ENCODE peak calls at places on chromosome 15, in six cellular contexts. One of them, this sample, is unnamed.

GRCh38 chr15:72706266-72706665 is 20.3 kb downstream of the BBS4 start:
- DNase-seq in NCI-H1048: no peak
- DNase-seq in AG08396: no peak
- DNase-seq in activated T-helper 1 cell treated with anti-CD3 and anti-CD28 coated beads, Interleukin-12 subunit alpha, Interleukin-12 subunit beta, Interleukin-2, Interleukin-4 antibody, amounts not matched to agents 30 ng/mL and 10 ng/mL and 1 ng/mL, durations not matched to agents 14 hours and 24 hours and 36 hours: no peak
- DNase-seq in iris pigment epithelial cell: peak
- DNase-seq in activated naive CD8-positive, alpha-beta T cell treated with anti-CD3 and anti-CD28 coated beads, Interleukin-2, amount 50 U/mL, for 16 hours: no peak
- DNase-seq in this sample: no peak

GRCh38 chr15:57485869-57486268 is 105.8 kb upstream of the MYZAP start:
- DNase-seq in AG08396: peak
- DNase-seq in NCI-H1048: no peak
- DNase-seq in activated naive CD8-positive, alpha-beta T cell treated with anti-CD3 and anti-CD28 coated beads, Interleukin-2, amount 50 U/mL, for 16 hours: no peak
- DNase-seq in iris pigment epithelial cell: peak
- DNase-seq in activated T-helper 1 cell treated with anti-CD3 and anti-CD28 coated beads, Interleukin-12 subunit alpha, Interleukin-12 subunit beta, Interleukin-2, Interleukin-4 antibody, amounts not matched to agents 30 ng/mL and 10 ng/mL and 1 ng/mL, durations not matched to agents 14 hours and 24 hours and 36 hours: no peak
- DNase-seq in this sample: peak

GRCh38 chr15:74954515-74954914 is 2.1 kb downstream of the RPP25 start:
- DNase-seq in NCI-H1048: no peak
- DNase-seq in iris pigment epithelial cell: peak
- DNase-seq in activated naive CD8-positive, alpha-beta T cell treated with anti-CD3 and anti-CD28 coated beads, Interleukin-2, amount 50 U/mL, for 16 hours: no peak
- DNase-seq in activated T-helper 1 cell treated with anti-CD3 and anti-CD28 coated beads, Interleukin-12 subunit alpha, Interleukin-12 subunit beta, Interleukin-2, Interleukin-4 antibody, amounts not matched to agents 30 ng/mL and 10 ng/mL and 1 ng/mL, durations not matched to agents 14 hours and 24 hours and 36 hours: no peak
- DNase-seq in AG08396: peak
- DNase-seq in this sample: no peak

GRCh38 chr15:79901958-79902357 is 5.1 kb upstream of the MTHFS start:
- DNase-seq in AG08396: no peak
- DNase-seq in iris pigment epithelial cell: peak
- DNase-seq in activated naive CD8-positive, alpha-beta T cell treated with anti-CD3 and anti-CD28 coated beads, Interleukin-2, amount 50 U/mL, for 16 hours: no peak
- DNase-seq in NCI-H1048: no peak
- DNase-seq in activated T-helper 1 cell treated with anti-CD3 and anti-CD28 coated beads, Interleukin-12 subunit alpha, Interleukin-12 subunit beta, Interleukin-2, Interleukin-4 antibody, amounts not matched to agents 30 ng/mL and 10 ng/mL and 1 ng/mL, durations not matched to agents 14 hours and 24 hours and 36 hours: no peak
- DNase-seq in this sample: no peak

GRCh38 chr15:74320358-74321247 is 46.8 kb downstream of the CYP11A1 start:
- DNase-seq in AG08396: peak
- DNase-seq in activated naive CD8-positive, alpha-beta T cell treated with anti-CD3 and anti-CD28 coated beads, Interleukin-2, amount 50 U/mL, for 16 hours: no peak
- DNase-seq in NCI-H1048: no peak
- DNase-seq in activated T-helper 1 cell treated with anti-CD3 and anti-CD28 coated beads, Interleukin-12 subunit alpha, Interleukin-12 subunit beta, Interleukin-2, Interleukin-4 antibody, amounts not matched to agents 30 ng/mL and 10 ng/mL and 1 ng/mL, durations not matched to agents 14 hours and 24 hours and 36 hours: no peak
- DNase-seq in iris pigment epithelial cell: peak
- DNase-seq in this sample: peak

GRCh38 chr15:49686626-49687025 is 65.8 kb downstream of the DTWD1 start:
- DNase-seq in NCI-H1048: no peak
- DNase-seq in activated naive CD8-positive, alpha-beta T cell treated with anti-CD3 and anti-CD28 coated beads, Interleukin-2, amount 50 U/mL, for 16 hours: no peak
- DNase-seq in iris pigment epithelial cell: peak
- DNase-seq in AG08396: no peak
- DNase-seq in activated T-helper 1 cell treated with anti-CD3 and anti-CD28 coated beads, Interleukin-12 subunit alpha, Interleukin-12 subunit beta, Interleukin-2, Interleukin-4 antibody, amounts not matched to agents 30 ng/mL and 10 ng/mL and 1 ng/mL, durations not matched to agents 14 hours and 24 hours and 36 hours: no peak
- DNase-seq in this sample: no peak

GRCh38 chr15:85504739-85505676 is 124.6 kb downstream of the AKAP13 start:
- DNase-seq in activated naive CD8-positive, alpha-beta T cell treated with anti-CD3 and anti-CD28 coated beads, Interleukin-2, amount 50 U/mL, for 16 hours: peak
- DNase-seq in activated T-helper 1 cell treated with anti-CD3 and anti-CD28 coated beads, Interleukin-12 subunit alpha, Interleukin-12 subunit beta, Interleukin-2, Interleukin-4 antibody, amounts not matched to agents 30 ng/mL and 10 ng/mL and 1 ng/mL, durations not matched to agents 14 hours and 24 hours and 36 hours: peak
- DNase-seq in NCI-H1048: no peak
- DNase-seq in AG08396: peak
- DNase-seq in iris pigment epithelial cell: peak
- DNase-seq in this sample: peak

GRCh38 chr15:75673426-75674247 is 25.9 kb downstream of the SNX33 start:
- DNase-seq in activated T-helper 1 cell treated with anti-CD3 and anti-CD28 coated beads, Interleukin-12 subunit alpha, Interleukin-12 subunit beta, Interleukin-2, Interleukin-4 antibody, amounts not matched to agents 30 ng/mL and 10 ng/mL and 1 ng/mL, durations not matched to agents 14 hours and 24 hours and 36 hours: no peak
- DNase-seq in NCI-H1048: no peak
- DNase-seq in AG08396: peak
- DNase-seq in activated naive CD8-positive, alpha-beta T cell treated with anti-CD3 and anti-CD28 coated beads, Interleukin-2, amount 50 U/mL, for 16 hours: no peak
- DNase-seq in iris pigment epithelial cell: peak
- DNase-seq in this sample: peak

GRCh38 chr15:39127925-39128617 is 452.8 kb upstream of the THBS1 start:
- DNase-seq in NCI-H1048: no peak
- DNase-seq in iris pigment epithelial cell: peak
- DNase-seq in AG08396: peak
- DNase-seq in activated naive CD8-positive, alpha-beta T cell treated with anti-CD3 and anti-CD28 coated beads, Interleukin-2, amount 50 U/mL, for 16 hours: no peak
- DNase-seq in activated T-helper 1 cell treated with anti-CD3 and anti-CD28 coated beads, Interleukin-12 subunit alpha, Interleukin-12 subunit beta, Interleukin-2, Interleukin-4 antibody, amounts not matched to agents 30 ng/mL and 10 ng/mL and 1 ng/mL, durations not matched to agents 14 hours and 24 hours and 36 hours: peak
- DNase-seq in this sample: peak

GRCh38 chr15:73593278-73594074 is 39.7 kb downstream of the NPTN start:
- DNase-seq in activated naive CD8-positive, alpha-beta T cell treated with anti-CD3 and anti-CD28 coated beads, Interleukin-2, amount 50 U/mL, for 16 hours: no peak
- DNase-seq in NCI-H1048: no peak
- DNase-seq in iris pigment epithelial cell: peak
- DNase-seq in activated T-helper 1 cell treated with anti-CD3 and anti-CD28 coated beads, Interleukin-12 subunit alpha, Interleukin-12 subunit beta, Interleukin-2, Interleukin-4 antibody, amounts not matched to agents 30 ng/mL and 10 ng/mL and 1 ng/mL, durations not matched to agents 14 hours and 24 hours and 36 hours: no peak
- DNase-seq in AG08396: no peak
- DNase-seq in this sample: no peak